ENCODE peak calls at places on chromosomes 6 and 20, in ten cellular contexts. C is body of pancreas; X is CD8-positive, alpha-beta T cell; U is GM23248; Z is right lobe of liver; P is CD8-positive, alpha-beta memory T cell; S is right cardiac atrium; E is skeletal muscle cell; J is tibial artery; G is HCT116. B is an unnamed sample.

GRCh38 chr6:35368038-35368887 is 25.9 kb downstream of the PPARD start:
- DNase-seq in X (no peak), G (peak), J (no peak), U (peak), P (no peak), Z (no peak), S (no peak), E (peak), C (no peak), B (no peak)

GRCh38 chr6:80094017-80094416 is 12.5 kb upstream of the BCKDHB start:
- DNase-seq in C (no peak), G (peak), E (no peak), J (no peak), U (peak), Z (no peak), X (no peak), S (no peak), P (no peak), B (no peak)

GRCh38 chr20:25014816-25015215 is 22.3 kb upstream of the APMAP start:
- DNase-seq in Z (no peak), G (no peak), U (no peak), X (no peak), C (peak), S (no peak), E (no peak), P (no peak), J (peak), B (no peak)

GRCh38 chr20:37945034-37945660 is 42.2 kb downstream of the VSTM2L start:
- DNase-seq in J (no peak), P (no peak), E (no peak), U (no peak), G (no peak), X (no peak), Z (no peak), S (no peak), C (no peak), B (no peak)

GRCh38 chr6:148509789-148510581 is 167.3 kb downstream of the SASH1 start:
- DNase-seq in S (peak), G (no peak), P (no peak), U (peak), C (no peak), X (no peak), J (peak), E (peak), Z (no peak), B (peak)

GRCh38 chr6:139754898-139755754 is 380.7 kb upstream of the CITED2 start:
- DNase-seq in E (no peak), U (peak), G (no peak), P (no peak), S (no peak), X (no peak), J (no peak), C (no peak), Z (no peak), B (no peak)

GRCh38 chr20:56875052-56875663 is 246.1 kb downstream of the TFAP2C start:
- DNase-seq in C (no peak), S (no peak), X (no peak), J (no peak), P (no peak), Z (no peak), E (no peak), U (peak), G (peak), B (peak)

GRCh38 chr6:111121789-111122350 is 34.6 kb downstream of the SLC16A10 start:
- DNase-seq in S (no peak), P (no peak), G (no peak), J (no peak), C (no peak), E (no peak), Z (no peak), U (no peak), X (no peak), B (no peak)

GRCh38 chr6:111741177-111741952 is 131.9 kb downstream of the FYN start:
- DNase-seq in E (no peak), C (no peak), U (no peak), P (no peak), J (no peak), G (no peak), X (no peak), S (no peak), Z (no peak), B (no peak)

GRCh38 chr20:44409132-44409600 is 53.7 kb downstream of the HNF4A start:
- DNase-seq in P (no peak), C (no peak), U (peak), G (no peak), Z (no peak), J (no peak), X (no peak), S (no peak), E (no peak), B (no peak)

GRCh38 chr6:132300323-132300949 is 100.8 kb downstream of the MOXD1 start:
- DNase-seq in U (peak), S (no peak), C (peak), J (no peak), X (no peak), Z (no peak), E (no peak), P (no peak), G (peak), B (peak)

GRCh38 chr6:111700135-111700690 is 94.5 kb upstream of the TRAF3IP2 start:
- DNase-seq in C (no peak), P (no peak), S (no peak), Z (no peak), U (no peak), X (no peak), E (no peak), G (no peak), J (no peak), B (no peak)

GRCh38 chr6:44475779-44476434 is 88.4 kb downstream of the CDC5L start:
- DNase-seq in U (peak), G (peak), X (peak), E (no peak), C (peak), S (peak), Z (peak), P (peak), J (peak), B (no peak)

GRCh38 chr20:51536116-51537069 is 6.1 kb downstream of the NFATC2 start:
- DNase-seq in E (no peak), X (no peak), G (no peak), S (no peak), C (no peak), P (no peak), J (no peak), U (no peak), Z (no peak), B (no peak)

GRCh38 chr6:30763618-30764489 is 19.5 kb upstream of the IER3 start:
- DNase-seq in G (no peak), U (peak), Z (no peak), X (no peak), P (no peak), E (no peak), S (no peak), C (peak), J (no peak), B (no peak)

GRCh38 chr6:158431036-158431435 is 118.8 kb downstream of the TULP4 start:
- DNase-seq in E (no peak), C (no peak), Z (no peak), X (no peak), G (no peak), P (no peak), J (no peak), U (no peak), S (no peak), B (no peak)

GRCh38 chr20:36855241-36855657 is 20.7 kb upstream of the TLDC2 start:
- DNase-seq in Z (no peak), G (no peak), E (no peak), P (no peak), S (no peak), C (no peak), X (no peak), J (no peak), U (peak), B (no peak)

GRCh38 chr6:6105472-6106036 is 98.8 kb upstream of the NRN1 start:
- DNase-seq in P (no peak), Z (no peak), J (no peak), X (no peak), U (no peak), C (no peak), E (no peak), G (peak), S (no peak), B (no peak)

GRCh38 chr6:81609736-81610135 is 142.7 kb downstream of the TENT5A start:
- DNase-seq in X (no peak), Z (no peak), E (no peak), P (no peak), U (no peak), G (no peak), C (no peak), J (no peak), S (no peak), B (no peak)

GRCh38 chr20:36017034-36017951 is 48.9 kb downstream of the CNBD2 start:
- DNase-seq in Z (no peak), X (no peak), G (no peak), E (no peak), J (no peak), S (no peak), U (peak), P (no peak), C (peak), B (peak)

GRCh38 chr6:36720251-36721141 is 22.9 kb downstream of the RAB44 start:
- DNase-seq in C (no peak), X (no peak), E (no peak), J (no peak), P (no peak), S (no peak), G (no peak), U (no peak), Z (no peak), B (no peak)

GRCh38 chr6:82954937-82955577 is 110.6 kb downstream of the UBE3D start:
- DNase-seq in S (no peak), G (no peak), P (no peak), X (no peak), E (peak), C (no peak), U (peak), Z (no peak), J (no peak), B (no peak)

GRCh38 chr6:84457276-84457675 is 229.8 kb upstream of the CEP162 start:
- DNase-seq in E (no peak), Z (no peak), C (no peak), U (no peak), J (no peak), X (no peak), G (no peak), S (no peak), P (no peak), B (no peak)

GRCh38 chr6:112511441-112511840 is 164.3 kb downstream of the RFPL4B start:
- DNase-seq in X (no peak), G (peak), U (peak), S (no peak), C (no peak), Z (no peak), J (no peak), P (no peak), E (no peak), B (no peak)

GRCh38 chr20:9711872-9712271 is 127.0 kb downstream of the PAK5 start:
- DNase-seq in J (no peak), C (no peak), U (no peak), P (no peak), S (no peak), X (no peak), G (no peak), E (no peak), Z (no peak), B (no peak)

GRCh38 chr6:150194200-150194599 is 51.4 kb downstream of the PPP1R14C start:
- DNase-seq in U (no peak), G (no peak), Z (no peak), C (no peak), X (no peak), J (no peak), S (no peak), P (no peak), E (no peak), B (no peak)

GRCh38 chr6:33425668-33426577 is 6.1 kb downstream of the SYNGAP1 start:
- DNase-seq in G (peak), S (peak), Z (peak), P (peak), J (peak), C (peak), E (peak), U (peak), X (peak), B (no peak)

GRCh38 chr6:13431861-13432465 is 55.4 kb downstream of the GFOD1 start:
- DNase-seq in S (no peak), E (no peak), Z (no peak), P (no peak), J (no peak), X (no peak), U (peak), C (no peak), G (no peak), B (no peak)

GRCh38 chr6:166402582-166403277 is 20.0 kb upstream of the MPC1 start:
- DNase-seq in Z (no peak), S (no peak), E (peak), J (no peak), U (peak), P (no peak), C (no peak), X (no peak), G (no peak), B (no peak)

GRCh38 chr6:11270030-11271027 is 37.9 kb upstream of the NEDD9 start:
- DNase-seq in Z (no peak), U (no peak), E (no peak), P (no peak), S (peak), J (no peak), G (no peak), C (peak), X (no peak), B (no peak)

GRCh38 chr6:37082390-37082789 is 76.9 kb downstream of the FGD2 start:
- DNase-seq in Z (no peak), G (no peak), S (no peak), E (no peak), X (no peak), C (no peak), P (no peak), J (no peak), U (no peak), B (no peak)

GRCh38 chr6:13165518-13166186 is 162.7 kb downstream of the TBC1D7 start:
- DNase-seq in G (no peak), J (no peak), Z (no peak), X (no peak), C (no peak), S (no peak), P (no peak), E (no peak), U (no peak), B (no peak)

GRCh38 chr20:46894971-46895905 is 595 bp downstream of the EYA2 start:
- DNase-seq in E (no peak), J (peak), Z (no peak), S (peak), U (peak), X (no peak), G (no peak), C (no peak), P (no peak), B (no peak)

GRCh38 chr20:45019764-45020126 is 53.4 kb downstream of the STK4 start:
- DNase-seq in Z (no peak), G (no peak), J (no peak), S (no peak), P (no peak), E (no peak), C (no peak), U (no peak), X (no peak), B (no peak)

GRCh38 chr6:166228839-166229528 is 61.3 kb upstream of the TBXT start:
- DNase-seq in C (no peak), S (no peak), P (no peak), J (no peak), E (no peak), X (no peak), G (no peak), Z (no peak), U (no peak), B (no peak)

GRCh38 chr6:54285595-54285994 is 22.6 kb upstream of the TINAG start:
- DNase-seq in C (no peak), J (no peak), E (no peak), U (peak), X (no peak), Z (no peak), S (no peak), P (no peak), G (no peak), B (peak)

GRCh38 chr6:29908341-29908662 is 34.0 kb upstream of the HLA-A start:
- DNase-seq in S (no peak), Z (no peak), C (no peak), U (no peak), E (no peak), P (no peak), X (no peak), J (no peak), G (no peak), B (no peak)

GRCh38 chr20:36097331-36097730 is 57.2 kb upstream of the EPB41L1 start:
- DNase-seq in S (no peak), J (no peak), C (no peak), X (no peak), Z (no peak), P (no peak), G (no peak), E (no peak), U (peak), B (no peak)

GRCh38 chr6:135604035-135604865 is 106.7 kb upstream of the AHI1 start:
- DNase-seq in X (no peak), S (no peak), G (no peak), Z (no peak), C (no peak), U (no peak), E (no peak), P (no peak), J (no peak), B (no peak)

GRCh38 chr6:146028250-146028789 is 542 bp upstream of the GRM1 start:
- DNase-seq in U (peak), S (peak), P (no peak), X (no peak), C (peak), E (peak), G (no peak), Z (peak), J (peak), B (peak)

GRCh38 chr6:105992315-105992961 is 93.7 kb upstream of the PRDM1 start:
- DNase-seq in X (peak), Z (peak), S (peak), P (peak), G (no peak), J (peak), E (peak), U (peak), C (peak), B (peak)
- H3K4me3 ChIP-seq in X (peak), Z (peak), S (peak), P (peak), G (peak), J (peak), E (peak), U (peak), C (peak), B (peak)

GRCh38 chr6:16132909-16133308 is 4.0 kb downstream of the MYLIP start:
- DNase-seq in Z (no peak), P (no peak), X (no peak), J (no peak), C (no peak), S (no peak), G (no peak), U (no peak), E (no peak), B (no peak)
- H3K4me3 ChIP-seq in Z (no peak), P (peak), X (no peak), J (peak), C (no peak), S (no peak), G (no peak), U (no peak), E (no peak), B (peak)

GRCh38 chr6:50049829-50050228 is at the start of gene DEFB112:
- DNase-seq in P (no peak), U (no peak), Z (no peak), G (no peak), E (no peak), J (no peak), C (no peak), X (no peak), S (no peak), B (no peak)

GRCh38 chr6:50047026-50047425 is 2.7 kb downstream of the DEFB112 start:
- DNase-seq in J (no peak), P (no peak), Z (peak), E (no peak), U (no peak), S (no peak), G (no peak), C (no peak), X (no peak), B (no peak)
- H3K4me3 ChIP-seq in J (no peak), P (no peak), Z (no peak), E (no peak), U (no peak), S (no peak), G (no peak), C (no peak), X (no peak), B (no peak)

DNA sequence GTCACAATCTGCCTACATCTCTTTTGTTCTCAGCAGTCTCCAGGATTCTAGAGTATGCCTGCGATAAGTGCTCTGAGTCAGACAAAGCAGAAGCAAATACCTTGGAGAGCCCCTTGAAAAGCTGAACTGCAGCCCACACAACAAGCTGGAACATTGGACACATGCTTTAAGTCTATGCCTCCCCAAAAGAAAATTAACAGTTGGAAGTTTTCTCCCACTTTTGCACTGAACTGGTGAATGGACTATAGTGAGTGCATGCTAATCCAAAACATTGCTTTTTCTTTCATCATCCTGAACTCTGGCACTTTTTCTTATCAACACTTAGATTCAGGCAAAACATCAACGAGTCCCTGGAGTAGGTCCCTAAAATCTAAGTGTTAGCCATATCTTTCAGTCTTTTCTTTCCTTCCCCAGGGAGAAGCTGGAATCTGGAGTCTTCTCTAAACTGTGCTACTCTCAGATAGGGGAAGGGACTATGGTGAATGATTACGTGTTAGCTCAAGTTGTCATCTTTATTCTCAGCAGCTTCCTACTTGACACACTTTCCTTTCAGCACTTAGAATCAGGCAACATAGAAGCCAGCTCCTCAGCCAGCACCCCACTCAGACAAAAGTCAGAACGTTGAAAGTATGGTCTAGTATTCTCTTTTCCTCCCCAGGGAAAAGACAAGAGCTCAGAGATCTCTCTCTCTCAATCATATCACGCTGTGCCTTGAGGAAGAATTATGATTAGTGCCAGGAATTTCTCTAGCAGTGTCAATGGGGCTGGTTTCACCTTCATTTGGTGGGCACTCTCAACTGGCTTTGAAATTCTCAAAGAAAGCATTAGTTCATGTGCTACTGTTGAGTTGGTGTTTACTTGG is 811.0 kb upstream of the GJE1 start:
- DNase-seq in S (no peak), Z (no peak), U (peak), E (peak), X (no peak), G (no peak), J (no peak), C (no peak), P (no peak), B (no peak)
- H3K4me3 ChIP-seq in S (no peak), Z (no peak), U (no peak), E (no peak), X (no peak), G (no peak), J (no peak), C (no peak), P (no peak), B (no peak)

DNA sequence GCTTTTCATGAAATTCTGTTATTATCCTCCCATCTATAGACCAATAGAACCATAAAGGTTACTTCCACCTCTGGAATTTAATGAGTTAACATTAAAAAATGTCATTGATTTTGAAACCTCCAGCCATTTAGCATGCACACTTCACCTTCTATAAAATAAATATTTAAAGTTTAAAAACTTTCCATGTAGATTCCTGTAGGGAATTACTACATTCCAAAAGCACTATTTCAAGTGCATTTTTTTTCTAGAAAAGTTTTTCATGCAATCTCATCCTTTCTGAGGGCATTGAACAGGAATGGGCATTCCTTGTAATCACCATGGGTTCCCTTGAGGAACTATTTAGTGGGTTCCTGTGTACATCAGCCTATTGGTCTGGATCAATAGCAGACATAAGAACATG is 253.8 kb upstream of the RIN2 start:
- DNase-seq in J (no peak), E (no peak), S (no peak), X (no peak), P (no peak), Z (no peak), C (no peak), G (no peak), U (no peak), B (no peak)
- H3K4me3 ChIP-seq in J (no peak), E (no peak), S (no peak), X (no peak), P (no peak), Z (no peak), C (no peak), G (no peak), U (no peak), B (no peak)

GRCh38 chr6:152700427-152700826 is 2.7 kb downstream of the MYCT1 start:
- DNase-seq in X (no peak), J (no peak), Z (no peak), U (no peak), E (no peak), S (no peak), C (no peak), G (no peak), P (no peak), B (no peak)
- H3K4me3 ChIP-seq in X (no peak), J (no peak), Z (no peak), U (no peak), E (no peak), S (peak), C (no peak), G (no peak), P (no peak), B (no peak)